ENCODE peak calls at places on chromosomes 11 and 22, in four cellular contexts. U is spleen, I is endothelial cell, A is right atrium auricular region. T is an unnamed sample.

GRCh38 chr11:94674005-94674491 is 94.1 kb upstream of the AMOTL1 start:
- DNase-seq in I (no peak), A (peak), U (no peak), T (peak)

GRCh38 chr11:67240575-67241389 is 25.5 kb upstream of the GRK2 start:
- DNase-seq in A (no peak), U (peak), I (peak), T (no peak)

GRCh38 chr22:22759371-22759770 is 115.0 kb downstream of the GGTLC2 start:
- DNase-seq in I (no peak), U (no peak), A (no peak), T (peak)

GRCh38 chr11:132943737-132944556 is 588.4 kb downstream of the OPCML start:
- DNase-seq in A (no peak), I (peak), U (peak), T (peak)

GRCh38 chr11:83725718-83726117 is 439.6 kb upstream of the CCDC90B start:
- DNase-seq in I (no peak), A (no peak), U (no peak), T (no peak)

GRCh38 chr11:17915500-17916143 is 97.2 kb downstream of the SERGEF start:
- DNase-seq in A (no peak), U (no peak), I (no peak), T (no peak)

GRCh38 chr11:124832571-124832970 is 32.4 kb upstream of the MSANTD2 start:
- DNase-seq in I (no peak), A (no peak), U (no peak), T (peak)

GRCh38 chr11:66834943-66835342 is 8.3 kb upstream of the RCE1 start:
- DNase-seq in I (no peak), A (no peak), U (no peak), T (no peak)

GRCh38 chr22:17705565-17706450 is 67.3 kb downstream of the BCL2L13 start:
- DNase-seq in U (no peak), A (no peak), I (no peak), T (no peak)

GRCh38 chr11:97019754-97020153 is 629.9 kb downstream of the JRKL start:
- DNase-seq in I (no peak), A (no peak), U (no peak), T (no peak)

GRCh38 chr22:45441158-45441557 is 27.7 kb downstream of the RIBC2 start:
- DNase-seq in A (peak), I (peak), U (no peak), T (no peak)

GRCh38 chr11:74634537-74634936 is 42.2 kb downstream of the POLD3 start:
- DNase-seq in A (no peak), U (no peak), I (no peak), T (no peak)

GRCh38 chr11:122637538-122637937 is 18.0 kb upstream of the UBASH3B start:
- DNase-seq in I (no peak), U (no peak), A (no peak), T (no peak)

GRCh38 chr11:19729141-19729540 is 16.5 kb downstream of the NAV2 start:
- DNase-seq in I (no peak), A (no peak), U (no peak), T (no peak)

GRCh38 chr11:11400635-11401232 is 47.7 kb upstream of the CSNK2A3 start:
- DNase-seq in A (no peak), U (no peak), I (peak), T (no peak)

GRCh38 chr22:48238018-48238915 is 1475.8 kb downstream of the TBC1D22A start:
- DNase-seq in A (peak), I (no peak), U (peak), T (peak)

GRCh38 chr11:1356007-1356435 is 33.7 kb upstream of the BRSK2 start:
- DNase-seq in A (no peak), I (no peak), U (no peak), T (no peak)

GRCh38 chr22:18091916-18092526 is 14.2 kb downstream of the PEX26 start:
- DNase-seq in A (peak), U (no peak), I (no peak), T (no peak)

GRCh38 chr11:36114095-36114494 is 170.2 kb downstream of the LDLRAD3 start:
- DNase-seq in A (no peak), U (no peak), I (no peak), T (no peak)

GRCh38 chr11:45596571-45596970 is 68.9 kb downstream of the CHST1 start:
- DNase-seq in A (no peak), U (no peak), I (no peak), T (no peak)

GRCh38 chr22:20636075-20636812 is 128.8 kb downstream of the MED15 start:
- DNase-seq in U (no peak), I (no peak), A (no peak), T (no peak)

GRCh38 chr11:57223601-57224000 is 13.4 kb downstream of the APLNR start:
- DNase-seq in I (no peak), A (no peak), U (no peak), T (no peak)

GRCh38 chr11:61917357-61918109 is at the start of gene RAB3IL1:
- DNase-seq in A (no peak), I (peak), U (peak), T (peak)

GRCh38 chr11:95404370-95404769 is 173.4 kb upstream of the SESN3 start:
- DNase-seq in A (no peak), U (no peak), I (no peak), T (no peak)

GRCh38 chr22:48740731-48741405 is 1086.8 kb downstream of the BRD1 start:
- DNase-seq in A (no peak), I (no peak), U (peak), T (peak)

GRCh38 chr11:22192642-22193347 is at the start of gene ANO5:
- DNase-seq in A (peak), I (peak), U (peak), T (peak)

GRCh38 chr11:35964846-35965245 is 21.0 kb downstream of the LDLRAD3 start:
- DNase-seq in A (no peak), I (no peak), U (no peak), T (no peak)

GRCh38 chr11:22304337-22304961 is 33.7 kb upstream of the SLC17A6 start:
- DNase-seq in A (no peak), U (no peak), I (no peak), T (no peak)

GRCh38 chr11:133234883-133235282 is 297.4 kb downstream of the OPCML start:
- DNase-seq in I (no peak), U (no peak), A (no peak), T (peak)

GRCh38 chr11:75508051-75508561 is 17.6 kb downstream of the GDPD5 start:
- DNase-seq in I (no peak), A (no peak), U (no peak), T (no peak)

GRCh38 chr11:90218606-90219005 is 4.2 kb downstream of the CHORDC1 start:
- DNase-seq in A (no peak), U (no peak), I (no peak), T (no peak)

GRCh38 chr11:33147559-33147958 is 13.7 kb downstream of the CSTF3 start:
- DNase-seq in U (no peak), I (no peak), A (no peak), T (no peak)

GRCh38 chr22:44505796-44506354 is 7.8 kb upstream of the RTL6 start:
- DNase-seq in I (no peak), U (no peak), A (peak), T (peak)

GRCh38 chr11:15641191-15641810 is 526.6 kb downstream of the INSC start:
- DNase-seq in U (no peak), I (no peak), A (no peak), T (no peak)

GRCh38 chr11:894575-895201 is 15.9 kb downstream of the CHID1 start:
- DNase-seq in I (no peak), U (no peak), A (no peak), T (no peak)

GRCh38 chr11:82732348-82732733 is 1.3 kb downstream of the FAM181B start:
- DNase-seq in U (no peak), A (no peak), I (no peak), T (no peak)

GRCh38 chr22:29032584-29032983 is 29.0 kb downstream of the C22orf31 start:
- DNase-seq in U (no peak), I (no peak), A (no peak), T (no peak)

GRCh38 chr11:113771964-113772363 is 1.5 kb downstream of the ZW10 start:
- DNase-seq in I (no peak), U (no peak), A (no peak), T (no peak)

GRCh38 chr11:113773092-113773415 is 438 bp downstream of the ZW10 start:
- DNase-seq in I (peak), A (no peak), U (no peak), T (no peak)

GRCh38 chr11:113778111-113778910 is 1.3 kb upstream of the CLDN25 start:
- DNase-seq in I (no peak), A (no peak), U (no peak), T (no peak)

GRCh38 chr11:113774174-113774503 is 647 bp upstream of the ZW10 start:
- DNase-seq in A (no peak), U (no peak), I (no peak), T (no peak)

GRCh38 chr11:113773416-113774173 is at the start of gene ZW10:
- DNase-seq in I (peak), U (peak), A (peak), T (peak)
- TF ChIP-seq CTCF in I (peak), U (peak), A (peak), T (peak)

GRCh38 chr22:35712672-35713071 is 5.0 kb upstream of the APOL5 start:
- DNase-seq in A (no peak), I (no peak), U (no peak), T (no peak)
- TF ChIP-seq CTCF in A (no peak), I (no peak), U (no peak), T (no peak)

GRCh38 chr22:31148953-31149627 is 8.8 kb upstream of the PLA2G3 start:
- DNase-seq in A (peak), I (peak), U (no peak), T (peak)

GRCh38 chr22:31151872-31152271 is 8.1 kb upstream of the RNF185 start:
- DNase-seq in A (no peak), I (no peak), U (no peak), T (no peak)

GRCh38 chr22:31148516-31148915 is 8.2 kb upstream of the PLA2G3 start:
- DNase-seq in I (no peak), A (no peak), U (no peak), T (no peak)

GRCh38 chr22:31153357-31153756 is 6.6 kb upstream of the RNF185 start:
- DNase-seq in I (no peak), A (no peak), U (no peak), T (no peak)

GRCh38 chr22:31150615-31151014 is 9.4 kb upstream of the RNF185 start:
- DNase-seq in A (no peak), I (no peak), U (no peak), T (no peak)
- TF ChIP-seq CTCF in A (no peak), I (peak), U (no peak), T (peak)

GRCh38 chr11:63289658-63290057 is 46.3 kb upstream of the SLC22A25 start:
- DNase-seq in U (no peak), A (no peak), I (no peak), T (no peak)
- TF ChIP-seq CTCF in U (no peak), A (no peak), I (no peak), T (no peak)

DNA sequence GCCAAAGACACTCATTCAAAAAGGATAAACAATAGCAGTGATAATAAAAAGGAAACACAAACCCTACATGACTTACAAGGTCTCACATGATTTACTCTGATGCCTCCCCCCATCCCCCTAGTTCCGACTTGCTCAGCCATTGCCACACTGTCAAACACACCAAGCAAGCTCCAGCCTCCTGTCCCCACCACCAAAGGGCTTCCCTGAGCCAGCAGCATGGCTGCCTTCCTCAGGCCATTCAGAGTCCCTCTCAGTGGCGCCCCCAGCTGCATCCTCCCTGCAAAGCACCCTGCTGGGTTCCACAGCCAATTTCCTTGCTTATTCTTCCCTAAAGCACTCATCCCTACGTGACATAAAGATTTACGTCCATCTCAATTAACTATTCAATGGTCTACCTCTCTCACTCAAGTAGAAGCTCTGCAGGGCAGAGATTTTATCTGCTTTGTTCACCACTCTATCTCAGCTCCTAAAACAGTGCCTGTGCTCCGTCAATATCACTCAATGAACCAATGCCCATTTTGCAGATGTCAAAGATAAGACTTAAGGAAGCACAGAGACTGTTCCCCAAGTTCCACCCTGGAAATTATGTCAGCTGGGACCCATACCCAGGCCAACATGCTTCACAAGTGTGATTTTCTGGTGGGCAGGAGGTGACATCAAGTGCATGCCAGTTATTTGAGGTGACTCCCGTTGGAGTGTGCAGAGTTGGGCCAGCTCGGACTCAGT is 106.9 kb downstream of the SYN3 start:
- DNase-seq in A (no peak), U (no peak), I (peak), T (no peak)
- TF ChIP-seq CTCF in A (no peak), U (no peak), I (peak), T (no peak)